ENCODE peak calls at places on chromosomes 12 and 14, in ten cellular contexts. One of them, this sample, is unnamed.

GRCh38 chr12:57619434-57620244 is 8.4 kb downstream of the ARHGEF25 start:
- DNase-seq in IMR-90: no peak
- DNase-seq in astrocyte: no peak
- DNase-seq in GM23248: no peak
- DNase-seq in mesendoderm: peak; percentile 60
- DNase-seq in HCT116: no peak
- DNase-seq in fibroblast of lung: no peak
- DNase-seq in PC-3: no peak
- DNase-seq in neuronal stem cell: no peak
- DNase-seq in neural progenitor cell: peak; percentile 69
- DNase-seq in this sample: peak; percentile 66

GRCh38 chr12:65182012-65182739 is 12.8 kb downstream of the LEMD3 start:
- DNase-seq in neuronal stem cell: no peak
- DNase-seq in fibroblast of lung: no peak
- DNase-seq in PC-3: no peak
- DNase-seq in GM23248: no peak
- DNase-seq in mesendoderm: peak; percentile 51
- DNase-seq in astrocyte: no peak
- DNase-seq in IMR-90: no peak
- DNase-seq in neural progenitor cell: no peak
- DNase-seq in HCT116: no peak
- DNase-seq in this sample: no peak

GRCh38 chr12:69157023-69157655 is 82.2 kb upstream of the CPSF6 start:
- DNase-seq in IMR-90: peak; percentile 76
- DNase-seq in HCT116: peak; percentile 69
- DNase-seq in neuronal stem cell: peak; percentile 75
- DNase-seq in astrocyte: peak; percentile 55
- DNase-seq in mesendoderm: peak; percentile 92
- DNase-seq in fibroblast of lung: peak; percentile 72
- DNase-seq in PC-3: peak; percentile 89
- DNase-seq in GM23248: peak; percentile 88
- DNase-seq in neural progenitor cell: peak; percentile 91
- DNase-seq in this sample: peak; percentile 95

GRCh38 chr14:60171690-60172089 is 6.5 kb upstream of the DHRS7 start:
- DNase-seq in astrocyte: no peak
- DNase-seq in HCT116: no peak
- DNase-seq in fibroblast of lung: no peak
- DNase-seq in neural progenitor cell: no peak
- DNase-seq in mesendoderm: no peak
- DNase-seq in neuronal stem cell: no peak
- DNase-seq in IMR-90: no peak
- DNase-seq in PC-3: no peak
- DNase-seq in GM23248: no peak
- DNase-seq in this sample: no peak

GRCh38 chr14:24332094-24332983 is 2.5 kb downstream of the ADCY4 start:
- DNase-seq in HCT116: no peak
- DNase-seq in neuronal stem cell: no peak
- DNase-seq in astrocyte: peak; percentile 25
- DNase-seq in IMR-90: peak; percentile 52
- DNase-seq in GM23248: peak; percentile 80
- DNase-seq in PC-3: peak; percentile 65
- DNase-seq in neural progenitor cell: peak; percentile 81
- DNase-seq in mesendoderm: peak; percentile 79
- DNase-seq in fibroblast of lung: peak; percentile 41
- DNase-seq in this sample: peak; percentile 91

GRCh38 chr14:64725360-64725815 is 21.2 kb downstream of the PLEKHG3 start:
- DNase-seq in GM23248: no peak
- DNase-seq in PC-3: no peak
- DNase-seq in IMR-90: no peak
- DNase-seq in neuronal stem cell: no peak
- DNase-seq in neural progenitor cell: peak; percentile 75
- DNase-seq in HCT116: no peak
- DNase-seq in fibroblast of lung: no peak
- DNase-seq in astrocyte: no peak
- DNase-seq in mesendoderm: peak; percentile 56
- DNase-seq in this sample: no peak

GRCh38 chr14:22602853-22603252 is 4.8 kb downstream of the ABHD4 start:
- DNase-seq in neural progenitor cell: no peak
- DNase-seq in mesendoderm: no peak
- DNase-seq in GM23248: peak; percentile 57
- DNase-seq in fibroblast of lung: no peak
- DNase-seq in HCT116: no peak
- DNase-seq in astrocyte: no peak
- DNase-seq in IMR-90: peak; percentile 57
- DNase-seq in neuronal stem cell: no peak
- DNase-seq in PC-3: peak; percentile 82
- DNase-seq in this sample: no peak

GRCh38 chr14:23863836-23864235 is 89.7 kb upstream of the DHRS4 start:
- DNase-seq in fibroblast of lung: no peak
- DNase-seq in PC-3: no peak
- DNase-seq in astrocyte: no peak
- DNase-seq in mesendoderm: no peak
- DNase-seq in neural progenitor cell: no peak
- DNase-seq in IMR-90: no peak
- DNase-seq in HCT116: no peak
- DNase-seq in GM23248: no peak
- DNase-seq in neuronal stem cell: no peak
- DNase-seq in this sample: no peak

GRCh38 chr14:71943695-71944018 is 11.4 kb downstream of the RGS6 start:
- DNase-seq in neuronal stem cell: no peak
- DNase-seq in GM23248: no peak
- DNase-seq in IMR-90: no peak
- DNase-seq in neural progenitor cell: no peak
- DNase-seq in HCT116: no peak
- DNase-seq in PC-3: no peak
- DNase-seq in fibroblast of lung: no peak
- DNase-seq in mesendoderm: no peak
- DNase-seq in astrocyte: no peak
- DNase-seq in this sample: no peak

GRCh38 chr14:92659765-92660561 is 88.5 kb downstream of the LGMN start:
- DNase-seq in HCT116: no peak
- DNase-seq in mesendoderm: no peak
- DNase-seq in PC-3: no peak
- DNase-seq in GM23248: peak; percentile 25
- DNase-seq in IMR-90: no peak
- DNase-seq in neuronal stem cell: no peak
- DNase-seq in neural progenitor cell: no peak
- DNase-seq in astrocyte: no peak
- DNase-seq in fibroblast of lung: no peak
- DNase-seq in this sample: no peak
- H3K4me2 ChIP-seq in HCT116: no peak overlapping the region
- H3K4me2 ChIP-seq in mesendoderm: no peak overlapping the region
- H3K4me2 ChIP-seq in PC-3: no peak overlapping the region
- H3K4me2 ChIP-seq in GM23248: no peak overlapping the region
- H3K4me2 ChIP-seq in IMR-90: no peak overlapping the region
- H3K4me2 ChIP-seq in neuronal stem cell: no peak overlapping the region
- H3K4me2 ChIP-seq in neural progenitor cell: no peak overlapping the region
- H3K4me2 ChIP-seq in astrocyte: no peak overlapping the region
- H3K4me2 ChIP-seq in fibroblast of lung: no peak overlapping the region
- H3K4me2 ChIP-seq in this sample: no peak overlapping the region

DNA sequence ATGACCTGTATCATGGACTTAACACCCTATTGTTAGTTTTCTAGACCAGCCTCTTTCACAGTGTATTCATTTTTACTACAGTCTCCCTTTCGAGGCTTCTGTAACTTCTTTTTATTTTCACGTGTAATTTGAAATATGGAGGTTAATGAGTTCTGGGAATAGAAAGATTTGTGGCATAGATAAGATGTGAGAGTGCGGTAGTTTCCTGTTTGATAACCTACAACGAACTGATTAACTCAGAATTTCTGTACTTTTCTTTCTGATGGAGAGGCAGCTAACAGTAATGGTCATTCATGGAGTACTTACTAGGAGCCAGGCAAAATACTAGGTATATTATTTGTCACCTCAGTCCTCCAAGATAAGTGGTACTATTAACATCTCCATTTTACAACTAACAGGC is 21.2 kb downstream of the POLR3B start:
- DNase-seq in HCT116: no peak
- DNase-seq in IMR-90: no peak
- DNase-seq in fibroblast of lung: no peak
- DNase-seq in mesendoderm: no peak
- DNase-seq in GM23248: no peak
- DNase-seq in neural progenitor cell: no peak
- DNase-seq in astrocyte: no peak
- DNase-seq in neuronal stem cell: no peak
- DNase-seq in PC-3: no peak
- DNase-seq in this sample: no peak
- H3K36me3 ChIP-seq in HCT116: peaks cover 11% of the 10 kb centered on the region
- H3K36me3 ChIP-seq in IMR-90: peaks cover 10% of the 10 kb centered on the region
- H3K36me3 ChIP-seq in fibroblast of lung: peaks cover 5% of the 10 kb centered on the region
- H3K36me3 ChIP-seq in mesendoderm: no peaks in the 10 kb centered on the region
- H3K36me3 ChIP-seq in GM23248: peaks cover 60% of the 10 kb centered on the region
- H3K36me3 ChIP-seq in neural progenitor cell: peaks cover 4% of the 10 kb centered on the region
- H3K36me3 ChIP-seq in astrocyte: peaks cover 7% of the 10 kb centered on the region
- H3K36me3 ChIP-seq in neuronal stem cell: no peaks in the 10 kb centered on the region
- H3K36me3 ChIP-seq in PC-3: peaks cover 63% of the 10 kb centered on the region
- H3K36me3 ChIP-seq in this sample: peaks cover 5% of the 10 kb centered on the region

GRCh38 chr12:75981773-75982564 is 49.6 kb downstream of the PHLDA1 start:
- DNase-seq in fibroblast of lung: no peak
- DNase-seq in IMR-90: peak; percentile 75
- DNase-seq in neural progenitor cell: no peak
- DNase-seq in GM23248: no peak
- DNase-seq in mesendoderm: peak; percentile 43
- DNase-seq in HCT116: peak; percentile 42
- DNase-seq in neuronal stem cell: no peak
- DNase-seq in astrocyte: no peak
- DNase-seq in PC-3: no peak
- DNase-seq in this sample: no peak

GRCh38 chr12:75984577-75985182 is 46.9 kb downstream of the PHLDA1 start:
- DNase-seq in mesendoderm: no peak
- DNase-seq in HCT116: no peak
- DNase-seq in astrocyte: no peak
- DNase-seq in fibroblast of lung: no peak
- DNase-seq in IMR-90: no peak
- DNase-seq in neural progenitor cell: no peak
- DNase-seq in PC-3: no peak
- DNase-seq in GM23248: no peak
- DNase-seq in neuronal stem cell: no peak
- DNase-seq in this sample: no peak

GRCh38 chr12:75981247-75981646 is 50.3 kb downstream of the PHLDA1 start:
- DNase-seq in astrocyte: no peak
- DNase-seq in HCT116: no peak
- DNase-seq in neural progenitor cell: no peak
- DNase-seq in GM23248: no peak
- DNase-seq in fibroblast of lung: no peak
- DNase-seq in mesendoderm: no peak
- DNase-seq in IMR-90: no peak
- DNase-seq in PC-3: no peak
- DNase-seq in neuronal stem cell: no peak
- DNase-seq in this sample: no peak

GRCh38 chr12:75985566-75985965 is 46.0 kb downstream of the PHLDA1 start:
- DNase-seq in astrocyte: no peak
- DNase-seq in neural progenitor cell: no peak
- DNase-seq in GM23248: no peak
- DNase-seq in PC-3: no peak
- DNase-seq in mesendoderm: no peak
- DNase-seq in neuronal stem cell: no peak
- DNase-seq in fibroblast of lung: no peak
- DNase-seq in IMR-90: no peak
- DNase-seq in HCT116: no peak
- DNase-seq in this sample: no peak

DNA sequence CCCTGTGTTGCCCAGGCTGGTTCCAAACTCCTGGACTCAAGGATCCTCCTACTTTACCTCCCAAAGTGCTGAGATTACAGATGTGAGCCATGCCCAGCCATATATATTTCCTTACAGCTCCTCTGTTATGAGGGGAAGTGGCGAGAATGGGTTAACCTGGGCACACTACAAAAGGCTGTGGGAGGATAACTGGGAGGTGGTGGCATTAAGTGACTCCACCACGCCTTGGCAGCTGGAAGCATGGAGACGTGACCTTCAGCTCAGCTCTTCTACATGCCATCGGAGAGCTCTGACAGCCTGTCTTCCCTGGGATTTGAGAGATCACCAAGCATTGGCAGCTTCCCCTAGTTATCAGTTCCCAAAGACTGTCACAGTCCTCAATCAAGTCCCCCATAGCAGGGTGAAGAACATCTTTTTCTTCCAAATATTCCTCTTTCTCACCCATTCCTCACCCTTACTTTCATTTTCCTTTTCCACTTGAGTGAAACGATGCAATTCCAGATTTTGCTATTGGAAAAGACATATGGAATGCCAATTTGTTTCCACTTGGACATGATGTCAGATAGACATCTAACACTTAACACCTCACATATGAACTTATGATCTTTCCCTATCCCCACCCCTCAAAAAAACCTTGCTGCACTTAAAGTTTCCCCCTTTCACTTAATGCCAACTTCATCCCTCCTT is 48.5 kb downstream of the PHLDA1 start:
- DNase-seq in neural progenitor cell: no peak
- DNase-seq in fibroblast of lung: no peak
- DNase-seq in astrocyte: no peak
- DNase-seq in mesendoderm: no peak
- DNase-seq in IMR-90: no peak
- DNase-seq in GM23248: peak; percentile 50
- DNase-seq in PC-3: no peak
- DNase-seq in neuronal stem cell: no peak
- DNase-seq in HCT116: no peak
- DNase-seq in this sample: no peak
- H3K4me2 ChIP-seq in neural progenitor cell: no peak overlapping the region
- H3K4me2 ChIP-seq in fibroblast of lung: peak overlapping the region; percentile 92
- H3K4me2 ChIP-seq in astrocyte: peak overlapping the region; percentile 51
- H3K4me2 ChIP-seq in mesendoderm: no peak overlapping the region
- H3K4me2 ChIP-seq in IMR-90: peak overlapping the region; percentile 89
- H3K4me2 ChIP-seq in GM23248: peak overlapping the region; percentile 89
- H3K4me2 ChIP-seq in PC-3: no peak overlapping the region
- H3K4me2 ChIP-seq in neuronal stem cell: no peak overlapping the region
- H3K4me2 ChIP-seq in HCT116: peak overlapping the region; percentile 57
- H3K4me2 ChIP-seq in this sample: no peak overlapping the region

DNA sequence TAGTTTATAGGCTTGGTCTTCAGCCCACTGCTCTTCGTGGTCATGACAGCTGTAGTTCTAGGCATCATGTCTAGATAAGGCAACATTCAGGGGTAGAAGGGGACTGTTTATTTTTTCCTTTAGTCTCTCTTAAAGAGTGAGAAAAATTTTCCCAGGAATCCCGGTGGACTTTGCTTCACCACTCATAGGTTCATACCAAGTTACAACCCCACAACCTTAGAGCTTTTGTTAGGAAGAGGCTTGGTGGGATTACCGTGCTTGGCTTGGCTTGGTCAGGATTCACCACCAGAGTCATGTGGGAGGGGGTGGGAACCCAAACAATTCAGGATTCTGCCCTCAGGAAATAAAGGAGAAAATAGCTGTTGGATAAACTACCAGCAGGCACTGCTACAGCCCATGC is 26.1 kb upstream of the PAPLN start:
- DNase-seq in mesendoderm: no peak
- DNase-seq in PC-3: no peak
- DNase-seq in fibroblast of lung: no peak
- DNase-seq in IMR-90: no peak
- DNase-seq in GM23248: no peak
- DNase-seq in HCT116: no peak
- DNase-seq in neural progenitor cell: no peak
- DNase-seq in astrocyte: no peak
- DNase-seq in neuronal stem cell: no peak
- DNase-seq in this sample: no peak
- H3K36me3 ChIP-seq in mesendoderm: peaks cover 1% of the 10 kb centered on the region
- H3K36me3 ChIP-seq in PC-3: peaks cover 51% of the 10 kb centered on the region
- H3K36me3 ChIP-seq in fibroblast of lung: peaks cover 6% of the 10 kb centered on the region
- H3K36me3 ChIP-seq in IMR-90: peaks cover 42% of the 10 kb centered on the region
- H3K36me3 ChIP-seq in GM23248: peaks cover 40% of the 10 kb centered on the region
- H3K36me3 ChIP-seq in HCT116: peaks cover 26% of the 10 kb centered on the region
- H3K36me3 ChIP-seq in neural progenitor cell: peaks cover 13% of the 10 kb centered on the region
- H3K36me3 ChIP-seq in astrocyte: peaks cover 43% of the 10 kb centered on the region
- H3K36me3 ChIP-seq in neuronal stem cell: peaks cover 23% of the 10 kb centered on the region
- H3K36me3 ChIP-seq in this sample: peaks cover 21% of the 10 kb centered on the region

This sample was measured in GM23338.